ENCODE peak calls at places on chromosomes 12 and 14, in four cellular contexts. D, Z, H and O are unnamed samples.

GRCh38 chr12:3136641-3137267 is 59.6 kb downstream of the TSPAN9 start:
- DNase-seq in Z (no peak), D (no peak), H (no peak), O (no peak)

GRCh38 chr12:1833596-1834028 is 13.2 kb downstream of the LRTM2 start:
- DNase-seq in D (no peak), Z (no peak), H (no peak), O (no peak)

GRCh38 chr12:508795-509194 is 49.1 kb downstream of the B4GALNT3 start:
- DNase-seq in H (no peak), D (no peak), Z (no peak), O (no peak)

GRCh38 chr12:24760162-24760561 is 188.7 kb downstream of the BCAT1 start:
- DNase-seq in H (peak), D (no peak), Z (no peak), O (peak)

GRCh38 chr12:57632898-57633825 is at the start of gene B4GALNT1:
- DNase-seq in H (no peak), Z (peak), D (no peak), O (peak)

GRCh38 chr12:67483871-67484554 is 164.5 kb upstream of the DYRK2 start:
- DNase-seq in H (no peak), D (peak), Z (no peak), O (no peak)

GRCh38 chr12:49190317-49190716 is 1.4 kb upstream of the TUBA1A start:
- DNase-seq in D (no peak), Z (no peak), H (no peak), O (peak)

GRCh38 chr14:97219356-97220017 is 422.3 kb downstream of the VRK1 start:
- DNase-seq in Z (no peak), H (no peak), D (no peak), O (peak)

GRCh38 chr12:32681272-32681671 is 2.2 kb downstream of the DNM1L start:
- DNase-seq in Z (peak), D (no peak), H (no peak), O (no peak)

GRCh38 chr12:77049767-77050353 is 15.5 kb downstream of the E2F7 start:
- DNase-seq in H (peak), D (peak), Z (peak), O (peak)

GRCh38 chr12:86118161-86118560 is 138.0 kb downstream of the MGAT4C start:
- DNase-seq in Z (no peak), D (no peak), H (no peak), O (no peak)

GRCh38 chr14:36078080-36078479 is 98.4 kb downstream of the PTCSC3 start:
- DNase-seq in H (no peak), Z (no peak), D (no peak), O (no peak)

GRCh38 chr12:20369164-20370000 is 1.0 kb downstream of the PDE3A start:
- DNase-seq in D (no peak), Z (no peak), H (no peak), O (peak)

GRCh38 chr12:84599539-84599938 is 313.1 kb downstream of the SLC6A15 start:
- DNase-seq in H (no peak), D (no peak), Z (no peak), O (peak)

GRCh38 chr14:51228890-51229289 is 11.2 kb upstream of the TMX1 start:
- DNase-seq in H (no peak), Z (no peak), D (no peak), O (no peak)

GRCh38 chr14:83873626-83874025 is 1656.3 kb upstream of the FLRT2 start:
- DNase-seq in H (no peak), Z (no peak), D (no peak), O (no peak)

GRCh38 chr14:69619007-69619406 is 7.6 kb downstream of the SUSD6 start:
- DNase-seq in Z (no peak), D (no peak), H (no peak), O (no peak)

GRCh38 chr12:84764006-84764405 is 148.6 kb downstream of the SLC6A15 start:
- DNase-seq in D (no peak), H (no peak), Z (no peak), O (no peak)

GRCh38 chr14:91834571-91834970 is 32.8 kb downstream of the TC2N start:
- DNase-seq in D (no peak), H (no peak), Z (no peak), O (peak)

GRCh38 chr14:91829511-91829910 is 37.8 kb downstream of the TC2N start:
- DNase-seq in D (no peak), Z (no peak), H (no peak), O (no peak)

GRCh38 chr14:91831337-91831736 is 36.0 kb downstream of the TC2N start:
- DNase-seq in Z (no peak), H (no peak), D (no peak), O (no peak)

GRCh38 chr14:91827746-91828145 is 39.6 kb downstream of the TC2N start:
- DNase-seq in D (no peak), Z (no peak), H (no peak), O (no peak)

GRCh38 chr14:91830777-91831176 is 36.6 kb downstream of the TC2N start:
- DNase-seq in D (peak), H (no peak), Z (no peak), O (peak)
- TF ChIP-seq JUNB in D (peak), H (no peak), Z (no peak), O (no peak)

DNA sequence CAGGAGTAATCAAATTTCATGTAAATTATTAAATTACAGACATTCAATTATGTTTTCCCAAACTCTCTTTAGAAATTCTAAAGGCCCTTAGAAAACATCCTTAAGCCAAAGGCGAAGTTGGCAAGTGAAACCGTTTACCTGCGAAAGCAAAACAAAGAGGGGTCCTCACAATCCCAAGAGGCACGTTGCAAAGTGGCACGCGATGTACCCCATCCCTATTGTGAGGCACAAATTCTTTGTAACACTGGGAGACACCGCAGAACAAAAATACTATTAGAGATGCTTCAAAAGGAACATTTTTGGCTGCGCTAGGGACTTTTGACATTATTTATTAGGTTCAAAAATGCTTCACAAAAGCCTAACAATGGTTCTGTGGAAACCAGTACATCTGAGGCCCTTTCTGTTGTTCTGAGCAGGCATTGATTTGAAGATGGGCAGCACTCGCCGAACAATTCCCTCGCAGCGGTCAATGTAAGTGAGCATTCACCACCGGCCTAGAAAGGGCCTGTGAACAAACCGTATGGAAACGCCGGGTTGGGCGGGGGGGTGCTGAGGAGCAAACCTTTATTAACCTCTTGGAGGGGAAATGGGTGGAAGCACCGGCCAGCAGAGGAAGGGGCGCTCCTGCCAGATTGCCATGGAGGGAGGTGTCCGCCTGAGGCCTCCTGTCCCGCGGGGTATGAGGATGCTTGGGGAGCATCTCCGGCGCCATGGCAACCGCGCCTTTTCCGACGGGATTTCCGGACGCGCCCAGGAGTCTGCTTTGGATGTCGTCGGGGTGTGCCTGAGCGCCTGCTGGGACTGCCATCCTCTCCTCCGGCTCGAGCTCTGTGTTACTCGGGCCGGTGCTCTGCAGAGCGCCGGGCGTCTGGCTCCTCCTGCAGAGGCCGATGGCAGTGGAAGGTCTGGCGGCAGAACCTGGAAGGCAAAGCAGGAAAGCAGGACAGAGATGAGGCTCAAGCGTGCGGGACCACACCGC is 193.8 kb downstream of the C12orf42 start:
- DNase-seq in Z (no peak), H (no peak), D (no peak), O (peak)
- H2AFZ ChIP-seq in Z (no peak), H (no peak), D (no peak), O (peak)

GRCh38 chr14:103356151-103356766 is 22.2 kb downstream of the EIF5 start:
- DNase-seq in Z (peak), D (no peak), H (no peak), O (no peak)

GRCh38 chr14:103362780-103363179 is 22.4 kb upstream of the MARK3 start:
- DNase-seq in D (no peak), Z (peak), H (no peak), O (no peak)

GRCh38 chr14:103360548-103360947 is 24.7 kb upstream of the MARK3 start:
- DNase-seq in D (no peak), H (no peak), Z (peak), O (no peak)

GRCh38 chr14:103366741-103367140 is 18.5 kb upstream of the MARK3 start:
- DNase-seq in Z (no peak), H (no peak), D (no peak), O (no peak)

GRCh38 chr14:103361868-103362267 is 23.3 kb upstream of the MARK3 start:
- DNase-seq in H (peak), Z (peak), D (no peak), O (no peak)
- TF ChIP-seq JUNB in H (no peak), Z (no peak), D (no peak), O (no peak)

GRCh38 chr14:32331227-32331597 is 2.1 kb downstream of the AKAP6 start:
- DNase-seq in H (no peak), Z (peak), D (no peak), O (no peak)
- H2AFZ ChIP-seq in H (no peak), Z (peak), D (no peak), O (peak)

GRCh38 chr12:71945121-71945520 is 6.5 kb downstream of the TPH2 start:
- DNase-seq in H (no peak), Z (no peak), D (no peak), O (no peak)

GRCh38 chr12:71950404-71950803 is 11.8 kb downstream of the TPH2 start:
- DNase-seq in Z (no peak), H (no peak), D (no peak), O (no peak)

GRCh38 chr12:71948390-71948789 is 9.7 kb downstream of the TPH2 start:
- DNase-seq in D (no peak), Z (no peak), H (no peak), O (peak)

GRCh38 chr12:71945883-71946282 is 7.2 kb downstream of the TPH2 start:
- DNase-seq in Z (no peak), D (no peak), H (no peak), O (no peak)

DNA sequence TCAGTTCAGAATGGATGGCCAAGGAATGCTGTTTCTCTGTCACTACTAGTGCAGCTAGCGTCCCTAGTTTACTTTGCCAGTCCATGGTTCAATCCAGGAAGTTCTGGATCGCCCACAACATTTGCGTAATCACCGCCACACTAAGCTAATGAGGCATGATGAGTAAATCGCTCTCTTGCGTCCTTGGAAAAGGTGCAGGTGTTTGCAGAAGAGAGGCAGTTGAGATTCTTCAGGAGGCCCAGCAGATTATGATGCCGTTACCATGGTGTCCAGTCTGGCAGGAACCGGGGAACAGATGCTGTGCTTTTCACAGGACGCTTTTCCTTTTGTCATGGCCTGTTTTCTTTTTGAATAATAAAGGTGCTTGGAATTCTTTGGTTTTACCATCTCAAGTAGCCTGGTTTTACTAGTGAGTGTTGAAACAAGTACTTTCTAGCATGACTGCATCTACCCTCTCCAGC is 9.0 kb downstream of the TPH2 start:
- DNase-seq in H (peak), Z (no peak), D (no peak), O (peak)
- TF ChIP-seq JUNB in H (no peak), Z (no peak), D (no peak), O (no peak)

GRCh38 chr14:105283028-105283427 is 17.8 kb downstream of the BRF1 start:
- DNase-seq in Z (no peak), H (no peak), D (no peak), O (peak)

GRCh38 chr14:105280525-105280924 is 20.3 kb downstream of the BRF1 start:
- DNase-seq in Z (no peak), H (no peak), D (no peak), O (no peak)

GRCh38 chr14:105281354-105282097 is 19.3 kb downstream of the BRF1 start:
- DNase-seq in Z (peak), H (peak), D (no peak), O (peak)

GRCh38 chr14:105282098-105282725 is 18.6 kb downstream of the BRF1 start:
- DNase-seq in Z (no peak), D (no peak), H (no peak), O (no peak)

DNA sequence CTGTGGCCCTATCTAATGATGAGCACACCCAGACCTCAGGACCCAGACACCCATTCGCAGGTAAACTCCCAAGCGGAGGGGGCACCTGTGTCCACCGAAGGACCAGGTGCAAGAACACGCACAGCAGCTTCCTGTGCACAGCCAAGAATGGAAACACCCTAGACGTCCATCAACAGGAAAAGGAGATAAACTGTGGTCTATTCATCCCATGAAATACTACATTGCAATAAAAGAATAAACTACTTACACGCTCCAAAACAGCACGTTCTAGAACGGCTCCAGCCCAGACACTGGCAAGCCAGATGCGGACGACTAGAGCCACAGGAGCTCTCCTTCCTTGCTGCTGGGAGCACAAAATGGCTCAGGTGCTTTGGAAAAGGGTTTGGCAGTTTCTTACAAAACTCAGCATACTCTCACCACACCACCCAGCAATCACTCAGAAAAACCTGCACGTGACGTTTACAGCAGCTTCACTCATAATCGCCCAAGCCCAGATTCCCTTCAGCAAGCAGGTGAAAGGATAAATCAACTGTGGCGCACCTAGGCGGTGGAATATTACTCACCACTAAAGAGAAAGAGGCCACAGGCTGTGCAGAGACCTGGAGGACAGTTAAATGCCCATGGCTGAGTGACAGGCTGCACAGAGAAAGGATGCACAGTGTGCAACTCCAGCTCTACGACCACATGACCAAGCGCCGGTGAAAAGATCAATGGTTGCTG is 21.0 kb downstream of the BRF1 start:
- DNase-seq in D (no peak), Z (no peak), H (no peak), O (no peak)
- H2AFZ ChIP-seq in D (no peak), Z (no peak), H (no peak), O (no peak)

GRCh38 chr12:52392465-52393007 is 7.1 kb upstream of the KRT84 start:
- DNase-seq in H (no peak), Z (no peak), D (no peak), O (no peak)

GRCh38 chr12:52390739-52391617 is 5.5 kb upstream of the KRT84 start:
- DNase-seq in Z (peak), H (peak), D (no peak), O (peak)

GRCh38 chr12:52394836-52395405 is 9.5 kb upstream of the KRT84 start:
- DNase-seq in H (no peak), Z (no peak), D (no peak), O (no peak)

GRCh38 chr12:52389313-52390207 is 4.1 kb upstream of the KRT84 start:
- DNase-seq in H (no peak), Z (no peak), D (no peak), O (peak)

GRCh38 chr12:52391618-52392002 is 6.2 kb upstream of the KRT84 start:
- DNase-seq in Z (no peak), H (no peak), D (no peak), O (no peak)
- TF ChIP-seq JUNB in Z (no peak), H (no peak), D (no peak), O (no peak)

GRCh38 chr14:44873536-44873935 is 88.2 kb downstream of the KLHL28 start:
- DNase-seq in D (no peak), Z (no peak), H (peak), O (peak)
- H2AFZ ChIP-seq in D (no peak), Z (no peak), H (no peak), O (peak)

DNA sequence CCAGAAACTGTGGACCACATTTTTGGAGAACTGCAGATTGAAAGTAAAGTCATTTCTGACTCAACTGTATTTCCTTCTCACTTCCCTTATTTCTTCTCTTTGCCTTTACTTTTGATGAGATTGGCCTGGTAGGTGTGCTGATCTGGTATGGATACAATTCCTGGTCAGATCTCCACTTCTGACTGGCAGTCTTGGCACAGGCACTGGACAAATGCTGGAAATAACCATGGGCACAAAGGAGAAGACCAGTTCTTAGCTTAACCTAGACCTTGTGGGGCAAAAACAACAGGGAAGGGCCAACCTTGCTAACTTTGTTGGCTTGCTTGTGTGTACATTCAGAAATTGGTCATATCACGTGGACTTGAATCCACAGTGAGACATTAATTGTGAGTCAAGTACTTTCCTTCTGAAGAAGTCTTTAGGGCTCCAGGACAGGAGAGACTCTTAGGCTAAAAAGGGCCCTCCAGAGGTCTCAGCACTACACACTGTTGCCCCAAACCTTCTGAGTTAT is 75.0 kb downstream of the DIP2B start:
- DNase-seq in Z (no peak), D (peak), H (no peak), O (no peak)
- TF ChIP-seq JUNB in Z (no peak), D (peak), H (no peak), O (no peak)

DNA sequence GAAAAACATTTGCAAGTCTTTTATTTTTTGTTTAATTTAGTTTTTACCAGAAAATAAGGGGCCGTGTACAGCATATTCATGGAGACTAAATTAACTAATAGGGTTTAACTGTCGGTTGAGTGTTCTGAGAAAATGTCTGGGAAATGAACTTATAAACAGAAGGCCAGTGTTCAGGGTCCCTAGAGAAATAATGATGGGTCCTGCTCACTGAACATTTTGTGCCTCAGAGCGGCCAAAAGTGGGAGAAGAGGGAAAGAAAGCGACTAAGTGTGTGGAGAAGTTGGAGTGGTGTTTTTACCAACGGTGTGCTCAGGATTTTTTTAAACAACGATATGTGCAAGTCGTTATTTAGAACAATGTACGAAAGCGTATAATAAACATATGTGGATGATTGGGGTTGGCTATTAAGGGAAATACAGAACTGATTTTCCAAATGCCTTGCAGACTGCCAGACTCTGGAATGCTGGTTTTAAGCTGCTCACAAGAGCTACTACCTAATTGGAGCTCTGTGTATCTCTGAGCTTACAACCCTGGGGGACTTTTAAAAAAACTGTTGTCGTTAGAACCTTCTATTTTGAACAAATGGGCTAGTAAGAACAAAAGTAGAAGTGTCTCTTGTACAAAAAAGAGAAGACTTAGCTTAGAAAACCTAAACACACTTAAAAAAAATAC is 166.6 kb downstream of the SLC38A4 start:
- DNase-seq in Z (no peak), H (no peak), D (no peak), O (no peak)
- H2AFZ ChIP-seq in Z (no peak), H (no peak), D (no peak), O (no peak)